ENCODE peak calls at places on chromosomes 6 and 20, in six cellular contexts. One of them, this sample, is unnamed.

GRCh38 chr6:41929918-41930317 is 8.6 kb downstream of the BYSL start:
- DNase-seq in astrocyte: no peak
- DNase-seq in HFFc6: no peak
- DNase-seq in RWPE1: no peak
- DNase-seq in HCT116: no peak
- DNase-seq in cardiac fibroblast: no peak
- DNase-seq in this sample: no peak

GRCh38 chr6:44275271-44275748 is 5.1 kb downstream of the TMEM151B start:
- DNase-seq in astrocyte: no peak
- DNase-seq in cardiac fibroblast: no peak
- DNase-seq in HFFc6: no peak
- DNase-seq in RWPE1: no peak
- DNase-seq in HCT116: no peak
- DNase-seq in this sample: no peak

GRCh38 chr6:46651006-46651405 is 1.6 kb downstream of the CYP39A1 start:
- DNase-seq in RWPE1: no peak
- DNase-seq in cardiac fibroblast: no peak
- DNase-seq in HCT116: no peak
- DNase-seq in HFFc6: no peak
- DNase-seq in astrocyte: no peak
- DNase-seq in this sample: no peak

GRCh38 chr6:22929228-22929627 is 359.9 kb downstream of the HDGFL1 start:
- DNase-seq in HCT116: no peak
- DNase-seq in RWPE1: no peak
- DNase-seq in cardiac fibroblast: peak
- DNase-seq in astrocyte: no peak
- DNase-seq in HFFc6: no peak
- DNase-seq in this sample: no peak

GRCh38 chr6:138517635-138518034 is 18.3 kb upstream of the NHSL1 start:
- DNase-seq in RWPE1: peak
- DNase-seq in HCT116: peak
- DNase-seq in cardiac fibroblast: peak
- DNase-seq in HFFc6: peak
- DNase-seq in astrocyte: no peak
- DNase-seq in this sample: no peak

GRCh38 chr6:11766589-11767450 is 11.8 kb downstream of the ADTRP start:
- DNase-seq in astrocyte: peak
- DNase-seq in HFFc6: peak
- DNase-seq in cardiac fibroblast: peak
- DNase-seq in RWPE1: peak
- DNase-seq in HCT116: peak
- DNase-seq in this sample: no peak

GRCh38 chr6:149357726-149358538 is 40.4 kb downstream of the TAB2 start:
- DNase-seq in RWPE1: no peak
- DNase-seq in cardiac fibroblast: no peak
- DNase-seq in HFFc6: no peak
- DNase-seq in HCT116: no peak
- DNase-seq in astrocyte: no peak
- DNase-seq in this sample: no peak

GRCh38 chr20:61447950-61448349 is 195.9 kb downstream of the CDH4 start:
- DNase-seq in HFFc6: no peak
- DNase-seq in HCT116: no peak
- DNase-seq in RWPE1: no peak
- DNase-seq in cardiac fibroblast: no peak
- DNase-seq in astrocyte: no peak
- DNase-seq in this sample: no peak

GRCh38 chr20:46215913-46216707 is 92.2 kb downstream of the CDH22 start:
- DNase-seq in HCT116: peak
- DNase-seq in HFFc6: peak
- DNase-seq in astrocyte: peak
- DNase-seq in cardiac fibroblast: peak
- DNase-seq in RWPE1: peak
- DNase-seq in this sample: no peak

GRCh38 chr6:141484726-141485125 is 648.0 kb upstream of the GJE1 start:
- DNase-seq in astrocyte: no peak
- DNase-seq in RWPE1: no peak
- DNase-seq in cardiac fibroblast: peak
- DNase-seq in HCT116: no peak
- DNase-seq in HFFc6: no peak
- DNase-seq in this sample: no peak

GRCh38 chr20:25573288-25574251 is 11.8 kb downstream of the NINL start:
- DNase-seq in cardiac fibroblast: no peak
- DNase-seq in RWPE1: no peak
- DNase-seq in astrocyte: peak
- DNase-seq in HFFc6: peak
- DNase-seq in HCT116: no peak
- DNase-seq in this sample: no peak

GRCh38 chr20:60845146-60845545 is 406.9 kb upstream of the CDH4 start:
- DNase-seq in cardiac fibroblast: no peak
- DNase-seq in astrocyte: no peak
- DNase-seq in RWPE1: no peak
- DNase-seq in HFFc6: no peak
- DNase-seq in HCT116: no peak
- DNase-seq in this sample: no peak

GRCh38 chr6:18323935-18324707 is 59.8 kb upstream of the DEK start:
- DNase-seq in RWPE1: peak
- DNase-seq in cardiac fibroblast: peak
- DNase-seq in HFFc6: peak
- DNase-seq in astrocyte: peak
- DNase-seq in HCT116: peak
- DNase-seq in this sample: no peak

GRCh38 chr6:95923518-95923917 is 92.3 kb upstream of the FUT9 start:
- DNase-seq in HFFc6: no peak
- DNase-seq in cardiac fibroblast: peak
- DNase-seq in astrocyte: no peak
- DNase-seq in HCT116: peak
- DNase-seq in RWPE1: peak
- DNase-seq in this sample: no peak

GRCh38 chr6:21949211-21949801 is 347.5 kb downstream of the PRL start:
- DNase-seq in HCT116: no peak
- DNase-seq in RWPE1: no peak
- DNase-seq in HFFc6: no peak
- DNase-seq in astrocyte: peak
- DNase-seq in cardiac fibroblast: no peak
- DNase-seq in this sample: no peak

GRCh38 chr6:150297327-150298028 is 71.3 kb upstream of the IYD start:
- DNase-seq in HFFc6: peak
- DNase-seq in cardiac fibroblast: peak
- DNase-seq in astrocyte: peak
- DNase-seq in RWPE1: peak
- DNase-seq in HCT116: no peak
- DNase-seq in this sample: no peak

GRCh38 chr20:48682529-48683385 is 145.0 kb downstream of the PREX1 start:
- DNase-seq in cardiac fibroblast: peak
- DNase-seq in HCT116: no peak
- DNase-seq in RWPE1: peak
- DNase-seq in HFFc6: peak
- DNase-seq in astrocyte: peak
- DNase-seq in this sample: peak

GRCh38 chr6:2741756-2742155 is 9.0 kb downstream of the MYLK4 start:
- DNase-seq in cardiac fibroblast: peak
- DNase-seq in HCT116: no peak
- DNase-seq in astrocyte: peak
- DNase-seq in HFFc6: no peak
- DNase-seq in RWPE1: no peak
- DNase-seq in this sample: no peak

GRCh38 chr6:3195695-3196497 is 31.6 kb downstream of the TUBB2B start:
- DNase-seq in RWPE1: no peak
- DNase-seq in HCT116: peak
- DNase-seq in cardiac fibroblast: no peak
- DNase-seq in HFFc6: no peak
- DNase-seq in astrocyte: no peak
- DNase-seq in this sample: no peak

GRCh38 chr6:4856779-4857178 is 80.6 kb downstream of the CDYL start:
- DNase-seq in HCT116: no peak
- DNase-seq in cardiac fibroblast: no peak
- DNase-seq in astrocyte: no peak
- DNase-seq in HFFc6: no peak
- DNase-seq in RWPE1: no peak
- DNase-seq in this sample: no peak
- TF ChIP-seq CTCF in HCT116: no peak
- TF ChIP-seq CTCF in cardiac fibroblast: no peak
- TF ChIP-seq CTCF in astrocyte: no peak
- TF ChIP-seq CTCF in HFFc6: peak
- TF ChIP-seq CTCF in RWPE1: no peak
- TF ChIP-seq CTCF in this sample: peak

DNA sequence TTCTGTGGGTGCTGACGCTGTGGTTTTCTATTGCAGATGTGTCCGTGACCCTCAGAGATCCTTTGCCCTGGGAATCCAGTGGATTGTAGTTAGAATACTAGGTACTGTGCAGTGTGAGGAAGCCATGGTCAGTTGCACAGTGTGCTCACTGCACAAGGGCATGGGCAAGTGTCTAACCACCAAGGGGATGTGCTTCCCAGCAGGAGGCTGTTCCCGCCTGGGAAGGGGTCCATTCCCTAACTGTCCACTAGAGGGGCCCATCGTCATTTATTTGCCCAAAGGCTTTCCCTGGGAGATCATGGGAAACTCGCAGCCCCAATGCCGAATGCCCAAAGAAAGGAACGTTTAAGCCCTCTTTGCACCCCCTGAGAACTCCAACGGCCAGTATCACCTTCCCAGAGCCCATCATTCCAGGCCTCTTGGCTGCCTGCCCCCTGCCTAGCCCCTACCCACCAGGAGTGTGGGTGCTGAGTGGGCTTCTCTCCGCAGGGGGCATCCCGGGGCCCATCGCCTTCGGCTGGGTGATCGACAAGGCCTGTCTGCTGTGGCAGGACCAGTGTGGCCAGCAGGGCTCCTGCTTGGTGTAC is 26.2 kb downstream of the SLCO4A1 start:
- DNase-seq in HCT116: peak
- DNase-seq in HFFc6: peak
- DNase-seq in cardiac fibroblast: peak
- DNase-seq in RWPE1: peak
- DNase-seq in astrocyte: peak
- DNase-seq in this sample: no peak
- TF ChIP-seq CTCF in HCT116: peak
- TF ChIP-seq CTCF in HFFc6: peak
- TF ChIP-seq CTCF in cardiac fibroblast: peak
- TF ChIP-seq CTCF in RWPE1: peak
- TF ChIP-seq CTCF in astrocyte: peak
- TF ChIP-seq CTCF in this sample: peak

DNA sequence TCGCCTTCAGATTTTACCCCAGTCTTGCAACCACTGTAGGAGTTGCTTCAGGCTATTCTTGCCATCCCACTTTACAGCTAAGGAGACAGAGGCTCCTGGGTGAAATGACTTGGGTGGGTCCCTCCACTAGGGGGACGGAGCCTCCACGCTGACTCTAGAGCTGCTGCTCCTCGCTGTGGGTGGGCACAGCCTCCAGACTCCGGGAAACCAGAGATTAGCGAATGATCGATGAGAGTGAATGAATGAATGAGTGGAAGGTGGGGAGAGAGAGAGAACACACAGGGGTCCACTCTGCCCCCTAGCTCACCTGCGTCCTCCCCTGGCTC is 10.4 kb downstream of the ZBP1 start:
- DNase-seq in RWPE1: no peak
- DNase-seq in cardiac fibroblast: no peak
- DNase-seq in HFFc6: no peak
- DNase-seq in HCT116: no peak
- DNase-seq in astrocyte: no peak
- DNase-seq in this sample: no peak
- TF ChIP-seq CTCF in RWPE1: no peak
- TF ChIP-seq CTCF in cardiac fibroblast: no peak
- TF ChIP-seq CTCF in HFFc6: peak
- TF ChIP-seq CTCF in HCT116: no peak
- TF ChIP-seq CTCF in astrocyte: peak
- TF ChIP-seq CTCF in this sample: peak

DNA sequence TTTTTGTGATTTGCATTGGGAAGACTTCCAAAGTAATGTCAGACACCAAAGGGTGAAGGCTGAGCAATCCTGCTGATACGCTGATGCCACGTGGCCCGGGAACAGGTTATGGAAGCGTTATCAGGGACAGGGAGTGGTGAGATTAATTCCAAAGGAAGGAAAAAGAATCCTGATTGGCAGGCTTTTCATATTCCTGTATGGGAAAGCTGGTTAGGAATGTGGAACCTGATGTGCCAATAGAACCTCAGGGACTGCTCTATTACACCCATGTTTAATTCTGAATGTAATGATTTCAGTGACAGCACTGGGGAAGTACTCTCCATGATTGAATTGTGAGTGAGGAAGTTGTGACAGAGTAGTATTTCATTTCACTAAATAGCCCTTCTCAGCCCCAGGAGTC is 49.5 kb downstream of the F13A1 start:
- DNase-seq in astrocyte: no peak
- DNase-seq in RWPE1: no peak
- DNase-seq in HFFc6: no peak
- DNase-seq in cardiac fibroblast: no peak
- DNase-seq in HCT116: no peak
- DNase-seq in this sample: no peak
- TF ChIP-seq CTCF in astrocyte: no peak
- TF ChIP-seq CTCF in RWPE1: no peak
- TF ChIP-seq CTCF in HFFc6: no peak
- TF ChIP-seq CTCF in cardiac fibroblast: no peak
- TF ChIP-seq CTCF in HCT116: no peak
- TF ChIP-seq CTCF in this sample: no peak

GRCh38 chr6:31270788-31271640 is 878 bp downstream of the HLA-C start:
- DNase-seq in RWPE1: peak
- DNase-seq in HCT116: no peak
- DNase-seq in HFFc6: no peak
- DNase-seq in cardiac fibroblast: peak
- DNase-seq in astrocyte: peak
- DNase-seq in this sample: peak

GRCh38 chr6:31272431-31272830 is 539 bp upstream of the HLA-C start:
- DNase-seq in cardiac fibroblast: peak
- DNase-seq in astrocyte: no peak
- DNase-seq in HCT116: no peak
- DNase-seq in RWPE1: peak
- DNase-seq in HFFc6: no peak
- DNase-seq in this sample: no peak

GRCh38 chr6:31272856-31273626 is 1.1 kb upstream of the HLA-C start:
- DNase-seq in HFFc6: no peak
- DNase-seq in RWPE1: no peak
- DNase-seq in HCT116: no peak
- DNase-seq in cardiac fibroblast: no peak
- DNase-seq in astrocyte: no peak
- DNase-seq in this sample: no peak

GRCh38 chr6:31267504-31268371 is 4.2 kb downstream of the HLA-C start:
- DNase-seq in HFFc6: no peak
- DNase-seq in HCT116: no peak
- DNase-seq in RWPE1: no peak
- DNase-seq in cardiac fibroblast: no peak
- DNase-seq in astrocyte: no peak
- DNase-seq in this sample: no peak

GRCh38 chr6:31271641-31272357 is at the start of gene HLA-C:
- DNase-seq in astrocyte: peak
- DNase-seq in cardiac fibroblast: peak
- DNase-seq in RWPE1: peak
- DNase-seq in HFFc6: peak
- DNase-seq in HCT116: peak
- DNase-seq in this sample: peak
- TF ChIP-seq CTCF in astrocyte: no peak
- TF ChIP-seq CTCF in cardiac fibroblast: peak
- TF ChIP-seq CTCF in RWPE1: no peak
- TF ChIP-seq CTCF in HFFc6: no peak
- TF ChIP-seq CTCF in HCT116: no peak
- TF ChIP-seq CTCF in this sample: peak